ENCODE peak calls at places on chromosomes 7 and 10, in eight cellular contexts. B, E, F, I, P, Y, N and A are unnamed samples.

GRCh38 chr10:116723428-116724281 is 18.7 kb downstream of the HSPA12A start:
- DNase-seq in I (no peak), N (no peak), E (no peak), B (no peak), F (no peak), P (no peak), Y (no peak), A (no peak)

GRCh38 chr10:43407148-43407575 is 1.8 kb downstream of the HNRNPF start:
- DNase-seq in N (peak; percentile 39), I (peak; percentile 72), E (no peak), B (peak; percentile 66), F (no peak), Y (no peak), P (peak; percentile 61), A (no peak)

GRCh38 chr7:128162666-128163065 is 78.4 kb upstream of the LEP start:
- DNase-seq in Y (no peak), P (no peak), I (no peak), B (no peak), F (no peak), E (no peak), N (no peak), A (no peak)

GRCh38 chr10:119139464-119140067 is 25.9 kb downstream of the SFXN4 start:
- DNase-seq in I (peak; percentile 62), P (no peak), Y (peak; percentile 35), F (peak; percentile 16), N (peak; percentile 64), B (peak; percentile 31), E (peak; percentile 28), A (no peak)

GRCh38 chr7:143396625-143397556 is 11.8 kb downstream of the EPHA1 start:
- DNase-seq in P (no peak), E (no peak), N (no peak), F (no peak), B (no peak), Y (no peak), I (no peak), A (no peak)

GRCh38 chr10:46048152-46048551 is 2.1 kb upstream of the MSMB start:
- DNase-seq in P (no peak), N (peak; percentile 10), E (no peak), I (no peak), F (no peak), Y (no peak), B (no peak), A (no peak)

GRCh38 chr10:74255800-74256422 is 104.9 kb downstream of the ADK start:
- DNase-seq in I (no peak), N (no peak), E (no peak), P (no peak), F (no peak), B (no peak), Y (no peak), A (peak; percentile 68)

GRCh38 chr10:84340187-84340586 is 11.8 kb downstream of the CCSER2 start:
- DNase-seq in Y (no peak), I (no peak), E (no peak), P (no peak), N (no peak), F (no peak), B (no peak), A (no peak)

GRCh38 chr7:151086802-151087246 is 549 bp downstream of the AGAP3 start:
- DNase-seq in E (no peak), N (peak; percentile 60), F (no peak), Y (no peak), P (no peak), B (no peak), I (peak; percentile 77), A (no peak)

GRCh38 chr10:131453772-131454634 is 142.5 kb upstream of the TCERG1L start:
- DNase-seq in Y (no peak), P (peak; percentile 74), B (peak; percentile 66), N (peak; percentile 84), I (peak; percentile 85), E (peak; percentile 12), F (peak; percentile 21), A (no peak)

GRCh38 chr10:108544500-108545120 is 1378.7 kb downstream of the XPNPEP1 start:
- DNase-seq in B (peak; percentile 79), F (no peak), E (peak; percentile 3), I (peak; percentile 39), P (peak; percentile 58), Y (peak; percentile 50), N (peak; percentile 80), A (no peak)

GRCh38 chr7:117837841-117838240 is 35.4 kb downstream of the CTTNBP2 start:
- DNase-seq in B (no peak), F (no peak), I (no peak), P (no peak), Y (no peak), N (no peak), E (no peak), A (no peak)

GRCh38 chr7:151404216-151405011 is 5.4 kb downstream of the WDR86 start:
- DNase-seq in P (no peak), E (no peak), Y (no peak), N (no peak), F (peak; percentile 19), I (peak; percentile 46), B (no peak), A (no peak)

GRCh38 chr7:106257752-106258151 is 27.0 kb downstream of the NAMPT start:
- DNase-seq in F (no peak), P (no peak), Y (no peak), I (no peak), E (no peak), N (no peak), B (no peak), A (no peak)

GRCh38 chr7:155009570-155010157 is 6.7 kb upstream of the PAXIP1 start:
- DNase-seq in Y (no peak), B (no peak), P (no peak), E (peak; percentile 18), I (peak; percentile 37), N (peak; percentile 64), F (peak; percentile 27), A (no peak)

DNA sequence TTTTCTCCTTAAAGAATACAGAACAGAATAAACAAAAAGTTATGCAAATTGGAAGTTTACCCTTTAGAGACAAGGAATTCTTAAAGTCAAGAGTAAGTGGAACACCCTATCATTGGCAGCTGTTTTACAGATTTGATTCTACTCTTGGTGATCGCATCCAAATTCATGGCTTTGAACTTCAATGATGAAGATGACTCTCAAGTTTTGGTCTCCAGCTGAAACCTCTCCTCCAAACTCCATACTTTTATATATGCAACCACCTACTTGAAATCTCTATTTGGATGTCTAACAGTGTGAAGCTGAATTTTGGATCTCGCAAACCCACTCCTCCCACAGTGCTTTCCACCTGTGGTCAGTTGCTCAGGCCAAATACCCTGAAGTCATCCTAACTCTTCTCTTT is 80.4 kb downstream of the EPC1 start:
- DNase-seq in E (no peak), F (no peak), P (no peak), B (no peak), Y (no peak), N (no peak), I (no peak), A (no peak)
- H3K27ac ChIP-seq in E (no peak overlapping the region), F (no peak overlapping the region), P (no peak overlapping the region), B (no peak overlapping the region), Y (no peak overlapping the region), N (no peak overlapping the region), I (no peak overlapping the region), A (no peak overlapping the region)

GRCh38 chr10:58028597-58029366 is 238.9 kb downstream of the IPMK start:
- DNase-seq in I (no peak), F (no peak), P (no peak), Y (no peak), E (no peak), N (no peak), B (no peak), A (no peak)
- H3K4me3 ChIP-seq in I (no peak overlapping the region), F (no peak overlapping the region), P (no peak overlapping the region), Y (no peak overlapping the region), E (no peak overlapping the region), N (no peak overlapping the region), B (no peak overlapping the region), A (no peak overlapping the region)

DNA sequence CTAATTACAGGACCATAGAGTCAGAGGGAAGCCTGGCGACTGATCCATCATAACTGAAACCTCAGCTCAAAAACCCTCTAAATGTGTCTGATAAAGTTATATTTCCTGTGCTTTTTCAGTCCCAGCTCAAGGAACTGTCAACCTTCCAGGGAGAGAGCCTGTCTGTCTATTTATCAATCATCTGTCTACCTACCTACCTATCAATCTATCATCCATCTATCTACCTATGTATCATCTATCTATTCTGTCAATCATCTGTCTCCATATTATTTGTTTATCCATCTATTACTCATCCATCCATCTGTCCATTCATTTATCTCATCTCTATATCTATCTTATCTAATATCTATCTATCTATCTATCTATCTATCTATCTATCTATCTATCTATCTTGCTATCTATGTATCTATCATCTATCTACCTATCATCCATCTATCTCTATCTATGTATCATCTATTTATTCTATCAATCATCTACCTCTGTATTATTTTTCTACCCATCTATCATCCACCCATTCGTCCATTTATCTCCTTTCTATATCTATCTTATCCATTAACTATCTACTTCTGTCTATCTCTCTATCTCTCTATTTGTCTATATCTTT is 161.4 kb downstream of the PRKCQ start:
- DNase-seq in B (no peak), Y (no peak), F (no peak), I (no peak), E (no peak), N (no peak), P (no peak), A (no peak)
- TF ChIP-seq POLR2AphosphoS5 in B (no peak), Y (no peak), F (no peak), I (no peak), E (no peak), N (no peak), P (no peak), A (no peak)

DNA sequence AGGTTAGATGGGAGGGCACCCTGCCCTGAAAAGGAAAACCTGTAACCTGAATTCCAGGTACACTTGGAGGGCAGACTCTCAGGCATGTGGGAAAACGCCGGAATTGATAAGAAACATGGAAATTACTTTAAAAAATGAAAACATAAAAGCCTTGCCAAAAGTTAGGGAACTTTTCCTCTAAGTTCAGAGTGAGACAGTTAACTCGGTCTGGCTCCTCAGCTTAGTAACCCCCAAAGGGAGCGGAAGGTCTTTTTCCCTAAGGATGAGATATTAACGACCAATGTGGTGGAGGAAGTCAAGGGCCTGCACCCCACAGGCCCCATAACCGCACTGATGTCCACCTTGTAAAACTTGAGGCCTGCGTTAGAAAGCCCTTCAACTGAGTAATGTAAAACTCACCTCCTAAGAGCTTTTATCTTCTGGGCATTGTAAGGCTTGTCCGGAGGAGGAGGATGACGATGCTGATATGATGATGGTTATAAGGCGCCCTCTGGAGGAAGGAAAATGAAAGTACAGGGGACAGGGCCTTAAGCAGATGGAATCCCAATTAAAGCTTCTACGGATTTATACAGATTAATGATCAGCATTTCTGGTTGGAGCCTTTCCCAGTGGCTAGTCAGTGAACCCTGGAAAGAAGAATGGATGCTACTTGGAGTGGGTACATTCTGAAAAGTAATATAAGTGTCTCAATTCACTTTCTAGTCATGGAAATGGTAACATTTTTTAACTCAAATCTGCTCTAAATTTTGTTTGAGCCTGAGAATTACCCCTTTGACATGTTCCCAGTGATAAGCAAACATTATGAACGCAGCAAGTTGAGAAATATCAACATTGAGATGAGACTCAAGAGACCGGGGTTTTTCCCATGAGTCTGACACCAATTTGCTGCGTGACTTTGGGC is 696 bp downstream of the COL1A2 start:
- DNase-seq in B (peak; percentile 28), F (peak; percentile 59), E (peak; percentile 63), P (no peak), Y (peak; percentile 62), I (peak; percentile 76), N (peak; percentile 89), A (peak; percentile 90)
- H3K27ac ChIP-seq in B (peak overlapping the region; percentile 88), F (no peak overlapping the region), E (no peak overlapping the region), P (peak overlapping the region; percentile 82), Y (no peak overlapping the region), I (peak overlapping the region; percentile 50), N (no peak overlapping the region), A (peak overlapping the region; percentile 90)

GRCh38 chr7:47941136-47941844 is 7.0 kb downstream of the PKD1L1 start:
- DNase-seq in B (no peak), F (no peak), E (no peak), P (no peak), I (no peak), Y (no peak), N (no peak), A (no peak)
- H3K4me3 ChIP-seq in B (no peak overlapping the region), F (no peak overlapping the region), E (no peak overlapping the region), P (no peak overlapping the region), I (no peak overlapping the region), Y (no peak overlapping the region), N (no peak overlapping the region), A (no peak overlapping the region)